ENCODE peak calls at places on chromosomes 11 and 22, in four cellular contexts. Q, I, M and V are unnamed samples. For H3K4me1, the result is how much of the 10 kb centered on the place peaks cover.

GRCh38 chr11:86435711-86436110 is 61.0 kb downstream of the CCDC81 start:
- DNase-seq in Q (no peak), I (no peak), M (no peak), V (no peak)

GRCh38 chr11:133977067-133977681 is 20.4 kb upstream of the IGSF9B start:
- DNase-seq in Q (no peak), I (no peak), M (no peak), V (no peak)

GRCh38 chr11:108135845-108136599 is 14.7 kb downstream of the ACAT1 start:
- DNase-seq in Q (no peak), I (no peak), M (no peak), V (no peak)

GRCh38 chr11:1152316-1153104 is 5.2 kb upstream of the MUC5AC start:
- DNase-seq in Q (no peak), I (no peak), M (peak), V (no peak)

GRCh38 chr11:63918576-63919171 is 1.7 kb upstream of the RCOR2 start:
- DNase-seq in Q (peak), I (no peak), M (no peak), V (no peak)

GRCh38 chr11:45919806-45920530 is 2.3 kb upstream of the PEX16 start:
- DNase-seq in Q (peak), I (peak), M (no peak), V (no peak)

GRCh38 chr11:44728491-44728910 is 1.7 kb downstream of the TSPAN18 start:
- DNase-seq in Q (no peak), I (no peak), M (no peak), V (no peak)

GRCh38 chr22:36277482-36278291 is 24.8 kb downstream of the APOL1 start:
- DNase-seq in Q (peak), I (peak), M (peak), V (peak)

GRCh38 chr22:18070556-18071306 is 7.1 kb upstream of the PEX26 start:
- DNase-seq in Q (no peak), I (peak), M (peak), V (no peak)

GRCh38 chr11:132644511-132644910 is 887.8 kb downstream of the OPCML start:
- DNase-seq in Q (no peak), I (no peak), M (no peak), V (no peak)

GRCh38 chr11:94786264-94787126 is 18.3 kb downstream of the AMOTL1 start:
- DNase-seq in Q (no peak), I (no peak), M (no peak), V (no peak)

GRCh38 chr11:72319261-72319660 is 75.3 kb upstream of the PHOX2A start:
- DNase-seq in Q (no peak), I (no peak), M (no peak), V (no peak)

GRCh38 chr11:116427903-116428637 is 344.7 kb downstream of the BUD13 start:
- DNase-seq in Q (no peak), I (peak), M (no peak), V (peak)

GRCh38 chr11:27174026-27174425 is 133.4 kb downstream of the BBOX1 start:
- DNase-seq in Q (no peak), I (peak), M (no peak), V (peak)

GRCh38 chr22:50305658-50306566 is 1.5 kb downstream of the PLXNB2 start:
- DNase-seq in Q (peak), I (peak), M (peak), V (peak)

GRCh38 chr11:134071306-134071705 is 2.4 kb downstream of the JAM3 start:
- DNase-seq in Q (no peak), I (no peak), M (no peak), V (no peak)

GRCh38 chr11:15336016-15336415 is 221.3 kb downstream of the INSC start:
- DNase-seq in Q (no peak), I (no peak), M (no peak), V (no peak)

GRCh38 chr22:23829845-23830372 is 8.9 kb downstream of the DERL3 start:
- DNase-seq in Q (no peak), I (no peak), M (no peak), V (no peak)

GRCh38 chr11:70603064-70603755 is 204.9 kb downstream of the CTTN start:
- DNase-seq in Q (no peak), I (no peak), M (no peak), V (no peak)

GRCh38 chr22:47836957-47837356 is 1074.5 kb downstream of the TBC1D22A start:
- DNase-seq in Q (no peak), I (no peak), M (no peak), V (no peak)

GRCh38 chr11:86575208-86575855 is 97.1 kb downstream of the ME3 start:
- DNase-seq in Q (no peak), I (no peak), M (no peak), V (no peak)

GRCh38 chr11:128463386-128463829 is 124.0 kb downstream of the ETS1 start:
- DNase-seq in Q (no peak), I (no peak), M (no peak), V (no peak)

GRCh38 chr22:26673485-26673884 is 16.1 kb downstream of the MIAT start:
- DNase-seq in Q (no peak), I (no peak), M (no peak), V (no peak)

GRCh38 chr11:120482149-120482548 is 29.4 kb upstream of the GRIK4 start:
- DNase-seq in Q (no peak), I (no peak), M (no peak), V (no peak)

GRCh38 chr11:34916810-34917780 is 677 bp downstream of the PDHX start:
- DNase-seq in Q (no peak), I (no peak), M (no peak), V (no peak)

GRCh38 chr22:17077255-17077654 is 7.5 kb upstream of the IL17RA start:
- DNase-seq in Q (no peak), I (no peak), M (no peak), V (no peak)

GRCh38 chr11:101442936-101443521 is 140.8 kb downstream of the TRPC6 start:
- DNase-seq in Q (no peak), I (no peak), M (no peak), V (no peak)

GRCh38 chr22:50529416-50530279 is at the start of gene TYMP:
- DNase-seq in Q (peak), I (peak), M (peak), V (peak)

GRCh38 chr11:2296913-2297622 is 4.7 kb downstream of the C11orf21 start:
- DNase-seq in Q (no peak), I (no peak), M (peak), V (no peak)

GRCh38 chr11:75291741-75292140 is 51.2 kb downstream of the TPBGL start:
- DNase-seq in Q (no peak), I (no peak), M (no peak), V (no peak)

GRCh38 chr11:37504925-37505324 is 906.9 kb upstream of the RAG2 start:
- DNase-seq in Q (no peak), I (no peak), M (no peak), V (no peak)

GRCh38 chr22:41917906-41918791 is 3.3 kb upstream of the SHISA8 start:
- DNase-seq in Q (no peak), I (no peak), M (no peak), V (peak)

GRCh38 chr11:57819272-57819979 is 57.8 kb downstream of the CTNND1 start:
- DNase-seq in Q (no peak), I (no peak), M (no peak), V (no peak)

GRCh38 chr11:19728436-19728835 is 15.8 kb downstream of the NAV2 start:
- DNase-seq in Q (no peak), I (no peak), M (peak), V (no peak)

GRCh38 chr11:117273550-117274289 is 17.4 kb upstream of the BACE1-AS start:
- DNase-seq in Q (no peak), I (no peak), M (no peak), V (no peak)

GRCh38 chr11:83459802-83460201 is 173.6 kb upstream of the CCDC90B start:
- DNase-seq in Q (no peak), I (no peak), M (no peak), V (no peak)

GRCh38 chr11:16632295-16633200 is 105.9 kb upstream of the C11orf58 start:
- DNase-seq in Q (no peak), I (no peak), M (no peak), V (no peak)

GRCh38 chr22:39312410-39312809 is 7.0 kb downstream of the RPL3 start:
- DNase-seq in Q (no peak), I (no peak), M (no peak), V (no peak)

GRCh38 chr22:46286941-46287872 is 9.5 kb upstream of the GTSE1 start:
- DNase-seq in Q (peak), I (no peak), M (peak), V (no peak)
- H3K27ac ChIP-seq in Q (peak), I (no peak), M (no peak), V (peak)

GRCh38 chr11:67441082-67441683 is 2.1 kb downstream of the CORO1B start:
- DNase-seq in Q (no peak), I (no peak), M (no peak), V (no peak)
- H3K4me1 ChIP-seq in Q (under half), I (under half), M (under half), V (under half)

GRCh38 chr11:123261345-123262106 is 66.5 kb upstream of the CLMP start:
- DNase-seq in Q (peak), I (peak), M (peak), V (peak)
- H3K4me3 ChIP-seq in Q (no peak), I (no peak), M (peak), V (no peak)

GRCh38 chr11:12408156-12408770 is 30.9 kb downstream of the PARVA start:
- DNase-seq in Q (no peak), I (no peak), M (no peak), V (no peak)
- H3K27ac ChIP-seq in Q (no peak), I (peak), M (peak), V (no peak)

DNA sequence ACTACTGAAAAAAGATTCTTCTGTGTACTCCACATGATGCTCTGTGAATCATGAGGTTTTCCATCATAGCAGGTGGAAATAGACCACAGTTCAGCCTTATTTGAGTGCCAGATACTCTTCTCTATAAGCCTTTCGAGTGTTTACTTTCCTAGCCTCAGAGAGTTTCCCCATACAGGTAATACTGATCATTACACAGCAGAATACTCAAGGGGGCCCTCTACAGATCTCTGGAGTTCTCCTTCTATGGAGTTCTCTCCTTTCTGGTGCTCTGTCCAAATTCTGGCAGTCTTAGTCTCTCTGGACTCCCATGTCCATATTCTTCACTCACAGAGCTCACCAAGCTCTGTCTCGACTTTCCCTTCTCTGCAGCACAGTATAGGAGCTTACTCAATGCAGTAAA is 175.7 kb upstream of the CARD18 start:
- DNase-seq in Q (no peak), I (no peak), M (no peak), V (no peak)
- H3K4me1 ChIP-seq in Q (under half), I (under half), M (under half), V (under half)

GRCh38 chr11:12281571-12282478 is 95.5 kb upstream of the PARVA start:
- DNase-seq in Q (peak), I (peak), M (peak), V (peak)
- H3K4me3 ChIP-seq in Q (no peak), I (no peak), M (no peak), V (no peak)

DNA sequence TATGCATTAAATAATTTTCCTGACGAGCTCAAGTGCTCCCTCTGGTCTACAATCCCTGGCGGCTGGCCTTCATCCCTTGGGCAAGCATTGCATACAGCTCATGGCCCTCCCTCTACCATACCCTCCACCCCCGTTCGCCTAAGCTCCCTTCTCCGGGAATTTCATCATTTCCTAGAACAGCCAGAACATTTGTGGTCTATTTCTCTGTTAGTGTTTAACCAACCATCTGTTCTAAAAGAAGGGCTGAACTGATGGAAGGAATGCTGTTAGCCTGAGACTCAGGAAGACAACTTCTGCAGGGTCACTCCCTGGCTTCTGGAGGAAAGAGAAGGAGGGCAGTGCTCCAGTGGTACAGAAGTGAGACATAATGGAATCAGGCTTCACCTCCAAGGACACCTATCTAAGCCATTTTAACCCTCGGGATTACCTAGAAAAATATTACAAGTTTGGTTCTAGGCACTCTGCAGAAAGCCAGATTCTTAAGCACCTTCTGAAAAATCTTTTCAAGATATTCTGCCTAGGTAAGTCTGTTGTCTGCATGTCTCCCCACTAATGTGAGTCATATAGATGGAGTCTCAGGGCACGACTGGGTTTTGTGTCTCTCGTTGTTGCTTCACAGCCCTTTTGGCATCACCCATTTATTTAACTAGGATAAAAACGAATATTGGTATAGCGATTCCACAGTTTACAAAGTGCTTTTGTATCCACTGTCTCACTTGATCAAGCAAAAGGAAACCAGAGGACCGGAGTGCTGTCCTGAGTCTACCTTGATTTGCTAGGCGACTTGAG is at the start of gene NNMT:
- DNase-seq in Q (no peak), I (no peak), M (peak), V (peak)
- H3K27ac ChIP-seq in Q (peak), I (peak), M (peak), V (peak)

DNA sequence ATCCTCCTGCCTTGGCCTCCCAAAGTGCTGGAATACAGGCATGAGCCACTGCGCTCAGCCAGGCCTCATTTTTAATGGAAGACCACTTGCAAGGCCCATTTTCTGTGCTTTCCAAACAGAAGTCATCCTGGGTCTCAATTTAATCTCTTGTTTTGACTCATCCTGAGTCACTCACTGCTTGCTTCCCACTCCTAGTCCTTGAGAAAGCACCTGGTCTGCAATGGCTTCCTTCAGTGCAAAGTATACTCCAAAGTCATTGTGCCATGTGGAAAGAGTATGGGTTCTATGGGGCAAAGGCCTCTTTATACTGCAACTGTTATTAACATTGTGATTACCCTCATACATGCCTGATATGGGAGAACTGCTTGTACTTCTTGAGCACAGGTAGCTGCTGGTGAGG is 18.3 kb upstream of the SLC5A1 start:
- DNase-seq in Q (no peak), I (no peak), M (no peak), V (no peak)
- H3K4me1 ChIP-seq in Q (under half), I (under half), M (under half), V (under half)